ENCODE peak calls at places on chromosome 15, in ten cellular contexts. T, R, F, B, G, Y, J, M, P and I are unnamed samples.

GRCh38 chr15:47333758-47334157 is 383.5 kb upstream of the SEMA6D start:
- DNase-seq in T (no peak), R (no peak), F (no peak), B (no peak), G (no peak), Y (no peak), J (no peak), M (no peak), P (no peak), I (no peak)

GRCh38 chr15:74208901-74209559 is 6.4 kb upstream of the STRA6 start:
- DNase-seq in T (no peak), R (no peak), F (no peak), B (peak), G (peak), Y (no peak), J (no peak), M (no peak), P (no peak), I (no peak)

GRCh38 chr15:31272558-31273257 is 53.9 kb upstream of the KLF13 start:
- DNase-seq in T (peak), R (peak), F (no peak), B (no peak), G (no peak), Y (peak), J (no peak), M (no peak), P (peak), I (no peak)

GRCh38 chr15:71801935-71802655 is 8.3 kb upstream of the NR2E3 start:
- DNase-seq in T (no peak), R (no peak), F (no peak), B (no peak), G (no peak), Y (no peak), J (no peak), M (no peak), P (no peak), I (no peak)

GRCh38 chr15:41568350-41569017 is 9.5 kb downstream of the TYRO3 start:
- DNase-seq in T (peak), R (no peak), F (no peak), B (peak), G (no peak), Y (no peak), J (no peak), M (no peak), P (no peak), I (no peak)

GRCh38 chr15:85702321-85703230 is 92.1 kb downstream of the KLHL25 start:
- DNase-seq in T (no peak), R (no peak), F (no peak), B (peak), G (no peak), Y (no peak), J (no peak), M (peak), P (no peak), I (no peak)

GRCh38 chr15:96693990-96694517 is 363.6 kb downstream of the NR2F2 start:
- DNase-seq in T (no peak), R (no peak), F (no peak), B (no peak), G (no peak), Y (no peak), J (no peak), M (no peak), P (no peak), I (no peak)

GRCh38 chr15:85624241-85624855 is 170.4 kb downstream of the KLHL25 start:
- DNase-seq in T (no peak), R (no peak), F (no peak), B (peak), G (no peak), Y (no peak), J (no peak), M (no peak), P (no peak), I (no peak)

GRCh38 chr15:101492752-101493692 is 3.5 kb upstream of the PCSK6 start:
- DNase-seq in T (no peak), R (no peak), F (no peak), B (no peak), G (no peak), Y (no peak), J (no peak), M (no peak), P (no peak), I (no peak)

GRCh38 chr15:42031211-42031915 is 10.5 kb upstream of the PLA2G4E start:
- DNase-seq in T (no peak), R (no peak), F (no peak), B (no peak), G (no peak), Y (no peak), J (no peak), M (no peak), P (no peak), I (no peak)

GRCh38 chr15:73962409-73962808 is 29.7 kb downstream of the STOML1 start:
- DNase-seq in T (no peak), R (no peak), F (no peak), B (no peak), G (no peak), Y (no peak), J (no peak), M (no peak), P (no peak), I (no peak)

GRCh38 chr15:90002428-90002844 is 1.3 kb downstream of the ZNF710 start:
- DNase-seq in T (no peak), R (peak), F (peak), B (peak), G (no peak), Y (peak), J (no peak), M (no peak), P (no peak), I (no peak)

GRCh38 chr15:35992791-35993190 is 446.8 kb upstream of the DPH6 start:
- DNase-seq in T (no peak), R (no peak), F (no peak), B (no peak), G (no peak), Y (no peak), J (no peak), M (no peak), P (no peak), I (no peak)

GRCh38 chr15:80527406-80527805 is 123.2 kb downstream of the ARNT2 start:
- DNase-seq in T (no peak), R (no peak), F (no peak), B (no peak), G (no peak), Y (no peak), J (no peak), M (no peak), P (no peak), I (no peak)

GRCh38 chr15:95840004-95840403 is 490.5 kb upstream of the NR2F2 start:
- DNase-seq in T (no peak), R (no peak), F (peak), B (peak), G (no peak), Y (peak), J (no peak), M (no peak), P (no peak), I (peak)

GRCh38 chr15:98856540-98856907 is 151.1 kb downstream of the PGPEP1L start:
- DNase-seq in T (peak), R (no peak), F (no peak), B (peak), G (no peak), Y (no peak), J (no peak), M (no peak), P (no peak), I (peak)

GRCh38 chr15:76812381-76812780 is 92.8 kb downstream of the SCAPER start:
- DNase-seq in T (no peak), R (no peak), F (no peak), B (no peak), G (no peak), Y (no peak), J (no peak), M (no peak), P (no peak), I (no peak)

GRCh38 chr15:99954361-99955180 is 221.3 kb upstream of the LYSMD4 start:
- DNase-seq in T (peak), R (no peak), F (no peak), B (peak), G (no peak), Y (no peak), J (no peak), M (no peak), P (peak), I (no peak)

GRCh38 chr15:39482467-39482866 is 98.4 kb upstream of the THBS1 start:
- DNase-seq in T (no peak), R (no peak), F (no peak), B (no peak), G (no peak), Y (no peak), J (no peak), M (no peak), P (no peak), I (no peak)

GRCh38 chr15:72797834-72798233 is 14.3 kb upstream of the ADPGK start:
- DNase-seq in T (no peak), R (no peak), F (no peak), B (no peak), G (no peak), Y (no peak), J (no peak), M (no peak), P (no peak), I (no peak)

GRCh38 chr15:58424722-58425121 is 7.1 kb upstream of the LIPC start:
- DNase-seq in T (no peak), R (no peak), F (no peak), B (no peak), G (no peak), Y (no peak), J (no peak), M (no peak), P (no peak), I (no peak)

GRCh38 chr15:75058127-75058905 is 34.9 kb downstream of the PPCDC start:
- DNase-seq in T (no peak), R (no peak), F (no peak), B (no peak), G (no peak), Y (no peak), J (no peak), M (no peak), P (no peak), I (no peak)

GRCh38 chr15:30038667-30039523 is 43.9 kb upstream of the GOLGA8J start:
- DNase-seq in T (no peak), R (no peak), F (peak), B (peak), G (peak), Y (peak), J (no peak), M (no peak), P (no peak), I (no peak)

GRCh38 chr15:65286704-65287514 is at the start of gene PARP16:
- DNase-seq in T (peak), R (peak), F (peak), B (peak), G (peak), Y (peak), J (peak), M (peak), P (peak), I (peak)

GRCh38 chr15:95868450-95868849 is 462.1 kb upstream of the NR2F2 start:
- DNase-seq in T (no peak), R (no peak), F (no peak), B (no peak), G (no peak), Y (no peak), J (no peak), M (no peak), P (no peak), I (no peak)

GRCh38 chr15:40002295-40002694 is 36.7 kb downstream of the SRP14 start:
- DNase-seq in T (no peak), R (no peak), F (no peak), B (no peak), G (no peak), Y (peak), J (no peak), M (no peak), P (no peak), I (no peak)

GRCh38 chr15:39580630-39581500 is at the start of gene THBS1:
- DNase-seq in T (peak), R (no peak), F (peak), B (peak), G (peak), Y (peak), J (no peak), M (no peak), P (peak), I (peak)

GRCh38 chr15:89543389-89543788 is 31.9 kb upstream of the TICRR start:
- DNase-seq in T (no peak), R (no peak), F (no peak), B (no peak), G (no peak), Y (no peak), J (no peak), M (no peak), P (no peak), I (no peak)

GRCh38 chr15:57427367-57427821 is 51.1 kb downstream of the CGNL1 start:
- DNase-seq in T (no peak), R (no peak), F (peak), B (peak), G (peak), Y (peak), J (no peak), M (no peak), P (no peak), I (no peak)

GRCh38 chr15:40055576-40056293 is 16.8 kb upstream of the SRP14 start:
- DNase-seq in T (no peak), R (no peak), F (peak), B (no peak), G (no peak), Y (no peak), J (no peak), M (no peak), P (no peak), I (no peak)

GRCh38 chr15:28875461-28875965 is 10.3 kb upstream of the APBA2 start:
- DNase-seq in T (no peak), R (no peak), F (no peak), B (no peak), G (no peak), Y (no peak), J (no peak), M (no peak), P (no peak), I (no peak)

GRCh38 chr15:48389701-48390143 is 58.5 kb downstream of the DUT start:
- DNase-seq in T (no peak), R (no peak), F (no peak), B (peak), G (no peak), Y (no peak), J (no peak), M (no peak), P (no peak), I (no peak)

GRCh38 chr15:55627730-55628368 is 39.7 kb upstream of the PYGO1 start:
- DNase-seq in T (no peak), R (no peak), F (no peak), B (peak), G (peak), Y (no peak), J (no peak), M (no peak), P (peak), I (peak)

GRCh38 chr15:77575203-77575934 is 57.3 kb downstream of the LINGO1 start:
- DNase-seq in T (no peak), R (no peak), F (no peak), B (no peak), G (no peak), Y (no peak), J (no peak), M (no peak), P (no peak), I (no peak)

GRCh38 chr15:43800286-43801136 is at the start of gene HYPK:
- DNase-seq in T (peak), R (peak), F (peak), B (peak), G (peak), Y (peak), J (no peak), M (peak), P (peak), I (peak)

GRCh38 chr15:36632196-36632595 is 52.8 kb downstream of the CDIN1 start:
- DNase-seq in T (no peak), R (no peak), F (no peak), B (peak), G (peak), Y (no peak), J (no peak), M (no peak), P (no peak), I (peak)

GRCh38 chr15:57415559-57415958 is 39.3 kb downstream of the CGNL1 start:
- DNase-seq in T (no peak), R (no peak), F (peak), B (peak), G (no peak), Y (no peak), J (no peak), M (no peak), P (no peak), I (no peak)

GRCh38 chr15:76837474-76837873 is 67.7 kb downstream of the SCAPER start:
- DNase-seq in T (no peak), R (no peak), F (no peak), B (no peak), G (no peak), Y (no peak), J (no peak), M (no peak), P (no peak), I (no peak)